ENCODE peak calls at places on chromosome 13, in eight cellular contexts. V, W, G, E, S, M, I and D are unnamed samples.
A peak's percentile ranks its signal among the peaks of the same experiment; 100 is the strongest.

GRCh38 chr13:102721800-102722231 is 27.0 kb upstream of the METTL21C start:
- DNase-seq in I (peak; percentile 94), W (no peak), M (no peak), S (no peak), G (no peak), V (no peak), E (no peak), D (no peak)

GRCh38 chr13:49731766-49732165 is 40.5 kb upstream of the EBPL start:
- DNase-seq in M (no peak), W (no peak), G (no peak), V (no peak), E (peak; percentile 94), I (peak; percentile 71), S (no peak), D (no peak)

GRCh38 chr13:98761979-98762616 is 9.6 kb upstream of the SLC15A1 start:
- DNase-seq in S (no peak), E (no peak), G (no peak), W (no peak), M (no peak), I (no peak), V (no peak), D (no peak)

GRCh38 chr13:46712524-46712923 is 84.4 kb downstream of the ESD start:
- DNase-seq in E (no peak), W (no peak), I (no peak), S (no peak), V (no peak), G (no peak), M (no peak), D (no peak)

GRCh38 chr13:75264611-75265010 is 217.4 kb downstream of the TBC1D4 start:
- DNase-seq in M (no peak), G (no peak), V (no peak), S (no peak), W (no peak), I (no peak), E (no peak), D (no peak)

GRCh38 chr13:98033277-98034247 is 80.1 kb downstream of the IPO5 start:
- DNase-seq in G (peak; percentile 25), V (no peak), E (no peak), I (peak; percentile 56), W (peak; percentile 16), S (no peak), M (no peak), D (no peak)

GRCh38 chr13:23750383-23751121 is 138.6 kb downstream of the MIPEP start:
- DNase-seq in S (no peak), V (no peak), I (no peak), W (no peak), M (no peak), E (no peak), G (no peak), D (no peak)

GRCh38 chr13:105442040-105442439 is 1093.4 kb downstream of the EFNB2 start:
- DNase-seq in S (no peak), V (no peak), I (no peak), M (no peak), G (no peak), W (no peak), E (no peak), D (no peak)

GRCh38 chr13:111335263-111335662 is 14.8 kb downstream of the TEX29 start:
- DNase-seq in V (no peak), E (no peak), G (no peak), S (no peak), W (no peak), M (no peak), I (no peak), D (no peak)

GRCh38 chr13:22740264-22740663 is 440.5 kb upstream of the SGCG start:
- DNase-seq in S (no peak), M (no peak), G (no peak), W (no peak), I (no peak), V (no peak), E (no peak), D (no peak)

GRCh38 chr13:107462501-107462900 is 752.8 kb downstream of the LIG4 start:
- DNase-seq in W (no peak), M (no peak), E (no peak), S (no peak), V (no peak), G (no peak), I (no peak), D (no peak)

GRCh38 chr13:112752711-112753541 is 63.1 kb downstream of the ATP11A start:
- DNase-seq in E (no peak), W (no peak), I (no peak), G (peak; percentile 64), M (no peak), S (no peak), V (peak; percentile 39), D (no peak)

DNA sequence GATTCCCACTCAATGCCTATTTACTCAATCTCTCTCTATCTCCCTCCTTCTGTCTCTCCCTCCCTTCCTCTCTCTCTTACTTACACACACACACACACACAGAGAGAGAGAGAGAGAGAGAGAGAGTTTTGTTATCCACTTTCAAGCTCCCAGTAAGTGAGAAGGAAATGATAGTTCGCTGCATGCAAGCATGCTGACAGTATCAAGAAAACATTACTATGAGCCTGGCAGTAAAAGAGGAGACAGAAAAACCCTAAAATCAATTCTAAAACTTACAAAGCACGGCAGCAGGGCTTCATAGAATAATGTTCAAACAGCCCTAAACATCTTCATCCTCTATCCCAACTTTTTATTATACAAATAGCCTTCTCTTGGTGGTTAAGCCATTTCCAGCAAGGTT is 171.9 kb downstream of the FOXO1 start:
- DNase-seq in G (no peak), E (no peak), I (no peak), S (no peak), M (no peak), W (no peak), V (no peak), D (no peak)
- H3K4me3 ChIP-seq in G (no peak overlapping the region), E (no peak overlapping the region), I (no peak overlapping the region), S (no peak overlapping the region), M (no peak overlapping the region), W (no peak overlapping the region), V (no peak overlapping the region), D (no peak overlapping the region)

GRCh38 chr13:110107568-110108347 is 199.2 kb downstream of the COL4A1 start:
- DNase-seq in I (no peak), W (no peak), S (no peak), V (no peak), G (no peak), E (no peak), M (no peak), D (no peak)
- TF ChIP-seq CTCF in I (no peak), W (peak; percentile 3), S (peak; percentile 26), V (peak; percentile 35), G (no peak), E (no peak), M (no peak), D (peak; percentile 17)

DNA sequence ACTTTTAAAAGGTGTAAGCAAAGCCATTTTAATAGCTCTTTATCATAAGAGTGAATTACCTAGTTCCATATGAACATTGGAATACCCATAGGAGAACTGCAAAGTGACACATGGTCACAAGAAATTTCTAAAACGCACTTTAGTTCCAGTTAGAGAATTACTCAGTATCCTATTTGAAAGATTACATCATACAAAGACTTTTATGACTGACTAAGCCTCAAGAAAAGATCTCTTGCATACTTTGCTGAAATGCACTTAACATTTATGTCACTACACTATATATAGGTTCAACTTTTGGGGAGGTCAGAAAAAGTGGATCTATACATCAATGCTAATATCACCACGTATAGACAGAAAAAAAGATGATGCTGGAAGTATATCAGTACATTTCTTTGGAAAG is 7.1 kb downstream of the PCDH9 start:
- DNase-seq in E (no peak), W (no peak), V (no peak), M (no peak), S (no peak), G (no peak), I (peak; percentile 28), D (no peak)
- H3K4me3 ChIP-seq in E (no peak overlapping the region), W (no peak overlapping the region), V (no peak overlapping the region), M (peak overlapping the region; percentile 6), S (no peak overlapping the region), G (no peak overlapping the region), I (no peak overlapping the region), D (no peak overlapping the region)

GRCh38 chr13:109764474-109765292 is 21.7 kb downstream of the IRS2 start:
- DNase-seq in I (peak; percentile 80), S (no peak), G (no peak), W (no peak), V (no peak), E (no peak), M (no peak), D (no peak)

GRCh38 chr13:109768176-109768575 is 18.2 kb downstream of the IRS2 start:
- DNase-seq in V (no peak), S (no peak), I (no peak), M (no peak), E (no peak), G (no peak), W (no peak), D (no peak)

GRCh38 chr13:109768616-109769015 is 17.8 kb downstream of the IRS2 start:
- DNase-seq in M (no peak), I (no peak), W (no peak), G (no peak), S (no peak), V (no peak), E (no peak), D (no peak)

GRCh38 chr13:109769275-109769674 is 17.1 kb downstream of the IRS2 start:
- DNase-seq in S (no peak), I (no peak), G (no peak), W (no peak), V (no peak), E (no peak), M (no peak), D (no peak)

GRCh38 chr13:109767023-109767422 is 19.4 kb downstream of the IRS2 start:
- DNase-seq in E (no peak), S (no peak), I (no peak), M (no peak), W (no peak), G (no peak), V (no peak), D (no peak)
- TF ChIP-seq CTCF in E (no peak), S (no peak), I (no peak), M (no peak), W (no peak), G (no peak), V (no peak), D (no peak)

GRCh38 chr13:114106991-114107685 is 25.3 kb downstream of the RASA3 start:
- DNase-seq in I (no peak), S (no peak), G (peak; percentile 13), V (peak; percentile 51), M (no peak), E (no peak), W (no peak), D (no peak)

GRCh38 chr13:114108894-114109293 is 23.5 kb downstream of the RASA3 start:
- DNase-seq in E (no peak), M (no peak), G (peak; percentile 10), S (no peak), W (no peak), I (no peak), V (peak; percentile 57), D (no peak)

GRCh38 chr13:114106526-114106925 is 25.9 kb downstream of the RASA3 start:
- DNase-seq in W (no peak), M (no peak), G (no peak), E (no peak), I (no peak), S (no peak), V (peak; percentile 35), D (no peak)

GRCh38 chr13:114108141-114108761 is 24.2 kb downstream of the RASA3 start:
- DNase-seq in E (no peak), S (no peak), G (peak; percentile 13), W (no peak), V (peak; percentile 36), M (no peak), I (no peak), D (no peak)

DNA sequence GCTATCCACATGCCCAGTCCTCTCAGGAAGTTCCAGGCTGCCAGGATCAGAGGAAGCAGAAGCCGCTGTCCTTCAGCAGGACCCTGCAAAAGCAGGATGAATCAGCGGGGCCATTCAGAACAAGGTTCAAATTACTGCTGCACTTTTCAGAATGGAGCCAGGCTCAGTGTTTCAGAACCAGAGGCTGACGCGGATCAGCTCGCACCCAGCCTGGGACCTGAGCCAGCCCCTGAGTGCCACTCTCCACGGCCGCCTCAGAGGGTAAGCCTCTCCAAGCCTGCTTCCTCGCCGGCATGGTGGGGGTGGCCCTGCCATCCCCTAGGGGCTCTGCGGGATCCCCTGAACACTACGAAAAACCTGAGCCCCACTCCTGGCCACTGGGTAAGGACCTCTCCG is 24.7 kb downstream of the RASA3 start:
- DNase-seq in S (no peak), E (no peak), W (no peak), V (peak; percentile 65), I (peak; percentile 94), G (peak; percentile 13), M (no peak), D (no peak)
- H3K4me3 ChIP-seq in S (no peak overlapping the region), E (no peak overlapping the region), W (no peak overlapping the region), V (no peak overlapping the region), I (no peak overlapping the region), G (no peak overlapping the region), M (no peak overlapping the region), D (no peak overlapping the region)